ENCODE peak calls at places on chromosomes 13 and 19, in ten cellular contexts. N is right atrium auricular region, X is pancreas, F is tibial nerve, R is testis, M is HCT116, I is HL-60, B is WERI-Rb-1, L is upper lobe of right lung, U is stomach. K is an unnamed sample.

GRCh38 chr19:4909897-4910593 is 744 bp downstream of the UHRF1 start:
- DNase-seq in N (peak), X (peak), F (peak), R (peak), M (peak), I (peak), B (peak), L (peak), U (peak), K (peak)

GRCh38 chr19:30305346-30306060 is 66.7 kb upstream of the ZNF536 start:
- DNase-seq in N (no peak), X (no peak), F (no peak), R (no peak), M (no peak), I (no peak), B (peak), L (no peak), U (no peak), K (no peak)

GRCh38 chr19:5448374-5448773 is 6.8 kb upstream of the ZNRF4 start:
- DNase-seq in N (no peak), X (no peak), F (no peak), R (no peak), M (no peak), I (no peak), B (no peak), L (no peak), U (peak), K (no peak)

GRCh38 chr13:50409186-50409585 is 393.9 kb downstream of the KCNRG start:
- DNase-seq in N (no peak), X (no peak), F (no peak), R (no peak), M (no peak), I (no peak), B (no peak), L (no peak), U (no peak), K (no peak)

GRCh38 chr13:94706854-94707399 is 5.4 kb downstream of the SOX21 start:
- DNase-seq in N (no peak), X (no peak), F (no peak), R (no peak), M (no peak), I (no peak), B (no peak), L (no peak), U (no peak), K (no peak)

GRCh38 chr19:48121909-48122371 is 11.3 kb upstream of the PLA2G4C start:
- DNase-seq in N (no peak), X (no peak), F (no peak), R (no peak), M (no peak), I (no peak), B (no peak), L (no peak), U (no peak), K (no peak)

GRCh38 chr13:31204592-31204991 is 4.8 kb downstream of the B3GLCT start:
- DNase-seq in N (no peak), X (no peak), F (no peak), R (no peak), M (peak), I (no peak), B (peak), L (no peak), U (no peak), K (no peak)

GRCh38 chr13:76286178-76286577 is 600.0 kb downstream of the KCTD12 start:
- DNase-seq in N (no peak), X (no peak), F (no peak), R (peak), M (no peak), I (no peak), B (no peak), L (no peak), U (no peak), K (no peak)

GRCh38 chr19:53621885-53622710 is 9.7 kb upstream of the DPRX start:
- DNase-seq in N (no peak), X (no peak), F (no peak), R (no peak), M (no peak), I (no peak), B (no peak), L (no peak), U (no peak), K (no peak)

GRCh38 chr13:24076636-24077035 is 83.9 kb upstream of the SPATA13 start:
- DNase-seq in N (peak), X (no peak), F (no peak), R (no peak), M (no peak), I (no peak), B (no peak), L (no peak), U (no peak), K (no peak)

GRCh38 chr19:3780786-3781304 is 5.3 kb downstream of the MATK start:
- DNase-seq in N (no peak), X (no peak), F (no peak), R (no peak), M (no peak), I (no peak), B (no peak), L (no peak), U (no peak), K (no peak)

GRCh38 chr13:36282818-36283432 is 14.7 kb downstream of the CCDC169 start:
- DNase-seq in N (no peak), X (no peak), F (no peak), R (no peak), M (peak), I (no peak), B (no peak), L (no peak), U (no peak), K (no peak)

GRCh38 chr13:60509601-60510386 is 112.8 kb downstream of the TDRD3 start:
- DNase-seq in N (no peak), X (no peak), F (no peak), R (no peak), M (no peak), I (no peak), B (no peak), L (no peak), U (no peak), K (no peak)

GRCh38 chr13:27270594-27271520 is at the start of gene RASL11A:
- DNase-seq in N (peak), X (peak), F (peak), R (peak), M (peak), I (peak), B (peak), L (peak), U (peak), K (peak)
- TF ChIP-seq CTCF in N (peak), X (peak), F (peak), R (peak), M (peak), I (peak), B (peak), L (peak), U (peak), K (peak)

GRCh38 chr19:43353606-43354304 is at the start of gene CD177:
- DNase-seq in N (no peak), X (no peak), F (no peak), R (no peak), M (no peak), I (no peak), B (peak), L (no peak), U (no peak), K (no peak)
- H3K27ac ChIP-seq in N (no peak), X (no peak), F (no peak), R (no peak), M (no peak), I (no peak), B (peak), L (no peak), U (peak), K (no peak)

GRCh38 chr19:18304496-18305312 is 18.2 kb downstream of the LSM4 start:
- DNase-seq in N (peak), X (peak), F (peak), R (peak), M (no peak), I (peak), B (peak), L (peak), U (peak), K (peak)
- TF ChIP-seq CTCF in N (no peak), X (no peak), F (no peak), R (no peak), M (no peak), I (no peak), B (no peak), L (no peak), U (no peak), K (no peak)

DNA sequence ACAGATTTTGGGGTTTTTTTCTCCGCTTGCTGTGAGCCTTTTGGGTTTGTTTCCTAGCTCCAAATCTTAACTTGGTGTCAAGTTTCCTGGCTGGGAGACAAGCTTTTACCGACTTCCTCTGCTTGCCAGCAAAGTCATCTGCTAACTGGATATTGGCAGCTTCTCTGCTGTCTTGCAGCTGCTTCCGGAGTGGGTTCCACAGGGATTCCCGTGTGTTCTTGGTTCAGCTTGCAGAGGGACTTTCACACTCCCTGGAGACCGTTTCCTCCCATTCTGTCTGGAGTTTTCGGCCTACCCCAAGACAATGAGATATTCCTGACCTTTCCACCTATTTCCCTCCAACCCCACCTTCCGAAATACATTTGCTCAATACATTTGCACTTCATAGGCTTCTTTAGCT is 2.2 kb upstream of the COLGALT1 start:
- DNase-seq in N (peak), X (peak), F (peak), R (peak), M (no peak), I (peak), B (no peak), L (no peak), U (no peak), K (peak)
- H3K27ac ChIP-seq in N (peak), X (no peak), F (no peak), R (peak), M (peak), I (peak), B (no peak), L (no peak), U (peak), K (peak)

GRCh38 chr19:1226227-1226518 is 11.6 kb downstream of the CBARP start:
- DNase-seq in N (no peak), X (no peak), F (no peak), R (no peak), M (no peak), I (no peak), B (no peak), L (no peak), U (no peak), K (no peak)

GRCh38 chr19:1224047-1224825 is 13.6 kb downstream of the CBARP start:
- DNase-seq in N (no peak), X (no peak), F (no peak), R (no peak), M (no peak), I (no peak), B (no peak), L (no peak), U (no peak), K (no peak)

GRCh38 chr19:1225451-1226226 is 12.2 kb downstream of the CBARP start:
- DNase-seq in N (no peak), X (no peak), F (no peak), R (no peak), M (no peak), I (no peak), B (no peak), L (no peak), U (no peak), K (no peak)

GRCh38 chr19:1223018-1223855 is 14.6 kb downstream of the CBARP start:
- DNase-seq in N (no peak), X (no peak), F (no peak), R (peak), M (no peak), I (peak), B (peak), L (no peak), U (no peak), K (no peak)

GRCh38 chr19:1224847-1225246 is 13.0 kb downstream of the CBARP start:
- DNase-seq in N (no peak), X (no peak), F (no peak), R (no peak), M (no peak), I (no peak), B (no peak), L (no peak), U (no peak), K (no peak)
- TF ChIP-seq CTCF in N (no peak), X (no peak), F (no peak), R (no peak), M (no peak), I (no peak), B (no peak), L (no peak), U (no peak), K (no peak)

DNA sequence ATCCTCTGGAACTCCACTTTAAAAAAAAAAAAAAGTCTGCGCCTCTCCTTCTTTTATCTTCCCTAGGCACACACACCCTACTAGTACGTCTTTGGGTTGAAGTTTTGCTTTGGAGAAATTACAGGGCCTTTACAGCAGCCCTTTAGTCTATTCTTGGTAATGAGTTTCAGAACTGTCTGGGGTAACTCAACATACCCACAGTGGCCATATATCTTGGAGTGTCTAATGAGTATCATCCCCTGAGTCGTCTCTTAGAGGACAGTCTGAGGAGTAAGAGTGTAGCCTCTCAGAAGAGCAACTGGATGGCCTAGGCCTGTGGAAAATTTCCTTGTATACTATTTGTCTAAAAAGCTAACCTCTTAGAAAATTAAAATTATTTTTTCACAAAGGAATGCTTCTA is 6.1 kb upstream of the ZNF681 start:
- DNase-seq in N (no peak), X (no peak), F (no peak), R (no peak), M (no peak), I (no peak), B (no peak), L (no peak), U (no peak), K (no peak)
- H3K27ac ChIP-seq in N (no peak), X (no peak), F (no peak), R (no peak), M (no peak), I (no peak), B (no peak), L (no peak), U (no peak), K (no peak)

GRCh38 chr13:114313061-114313860 is 1.0 kb upstream of the CHAMP1 start:
- DNase-seq in N (no peak), X (no peak), F (no peak), R (peak), M (no peak), I (no peak), B (no peak), L (no peak), U (no peak), K (no peak)

GRCh38 chr13:114315074-114315785 is 927 bp downstream of the CHAMP1 start:
- DNase-seq in N (no peak), X (no peak), F (no peak), R (no peak), M (no peak), I (peak), B (no peak), L (no peak), U (no peak), K (no peak)

GRCh38 chr13:114311387-114311786 is 2.9 kb upstream of the CHAMP1 start:
- DNase-seq in N (no peak), X (no peak), F (no peak), R (no peak), M (no peak), I (no peak), B (no peak), L (no peak), U (no peak), K (no peak)

GRCh38 chr13:114311908-114312307 is 2.4 kb upstream of the CHAMP1 start:
- DNase-seq in N (no peak), X (no peak), F (no peak), R (no peak), M (no peak), I (no peak), B (no peak), L (no peak), U (no peak), K (no peak)

DNA sequence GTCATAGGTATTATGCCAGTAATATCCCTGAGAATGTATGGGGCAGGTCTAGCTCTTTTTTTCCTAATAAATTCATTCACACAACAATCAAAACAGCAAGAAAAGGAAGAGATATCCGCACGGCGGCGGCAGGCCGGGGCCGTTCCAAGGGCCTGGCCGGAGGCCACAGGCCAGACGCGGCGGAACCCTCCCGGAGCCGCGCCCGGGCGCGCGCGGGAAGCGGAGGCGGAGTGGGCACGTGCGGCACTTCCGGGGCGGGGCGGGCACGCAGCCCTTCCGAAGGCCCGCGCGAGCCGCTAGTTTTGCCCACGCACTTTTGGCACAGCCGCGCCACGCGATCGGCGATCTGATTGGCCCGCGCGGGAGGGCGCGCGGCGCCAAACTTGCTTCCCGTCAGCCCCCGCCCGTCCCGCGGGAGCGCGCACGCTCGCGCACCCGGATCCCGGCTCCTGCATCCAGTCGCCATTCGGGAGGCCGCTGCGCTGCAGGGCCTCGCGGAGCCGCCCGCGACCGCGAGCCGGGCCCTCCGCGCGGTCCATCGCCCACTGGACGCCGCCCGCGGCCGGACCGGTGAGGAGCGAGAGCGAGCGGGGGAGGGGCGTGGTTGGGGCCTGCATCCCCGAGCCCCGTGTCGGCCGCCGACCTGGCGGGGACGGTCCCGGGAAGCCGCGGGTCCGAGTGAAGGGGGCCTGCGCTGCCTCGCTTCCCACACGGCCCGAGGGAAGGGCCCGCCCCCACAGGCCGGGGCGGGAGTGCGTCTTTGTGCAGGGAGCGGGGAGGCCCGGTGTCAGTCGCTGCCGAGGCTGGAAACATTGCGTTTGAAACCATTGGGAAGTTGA is at the start of gene CHAMP1:
- DNase-seq in N (peak), X (peak), F (peak), R (peak), M (peak), I (peak), B (peak), L (peak), U (peak), K (peak)
- TF ChIP-seq CTCF in N (peak), X (no peak), F (no peak), R (peak), M (no peak), I (no peak), B (peak), L (no peak), U (no peak), K (peak)

GRCh38 chr13:39408512-39408911 is 194.5 kb downstream of the LHFPL6 start:
- DNase-seq in N (no peak), X (no peak), F (no peak), R (no peak), M (no peak), I (no peak), B (no peak), L (no peak), U (no peak), K (no peak)

GRCh38 chr13:39414339-39414738 is 188.7 kb downstream of the LHFPL6 start:
- DNase-seq in N (no peak), X (no peak), F (no peak), R (no peak), M (no peak), I (no peak), B (no peak), L (no peak), U (no peak), K (no peak)

GRCh38 chr13:39410089-39410901 is 192.7 kb downstream of the LHFPL6 start:
- DNase-seq in N (no peak), X (no peak), F (no peak), R (no peak), M (no peak), I (peak), B (no peak), L (no peak), U (no peak), K (no peak)

GRCh38 chr13:39415003-39415402 is 188.0 kb downstream of the LHFPL6 start:
- DNase-seq in N (peak), X (no peak), F (no peak), R (peak), M (no peak), I (no peak), B (no peak), L (no peak), U (no peak), K (peak)

DNA sequence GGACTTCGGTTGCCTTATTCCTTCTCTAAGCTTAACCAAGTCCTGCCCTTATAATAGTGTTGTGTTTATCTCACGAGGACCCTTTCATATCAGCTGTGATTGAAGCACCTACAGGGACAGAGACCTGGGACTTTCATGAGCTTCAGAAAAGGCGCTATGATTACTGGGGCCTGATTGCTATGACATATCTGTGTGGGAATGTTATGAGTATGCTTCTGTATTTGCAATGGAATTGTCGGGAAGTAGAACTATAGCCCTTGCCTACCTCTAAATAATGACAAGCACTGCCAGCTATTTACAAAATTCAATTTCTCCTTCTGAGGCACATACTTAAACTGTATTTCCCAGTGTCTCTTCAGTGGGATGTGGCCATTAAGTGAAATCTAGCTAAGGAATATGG is 191.5 kb downstream of the LHFPL6 start:
- DNase-seq in N (no peak), X (no peak), F (no peak), R (no peak), M (no peak), I (no peak), B (no peak), L (no peak), U (no peak), K (no peak)
- H3K27ac ChIP-seq in N (peak), X (no peak), F (no peak), R (no peak), M (no peak), I (no peak), B (no peak), L (no peak), U (no peak), K (peak)

GRCh38 chr19:50496189-50497029 is 14.6 kb downstream of the JOSD2 start:
- DNase-seq in N (no peak), X (peak), F (no peak), R (peak), M (no peak), I (no peak), B (peak), L (peak), U (no peak), K (peak)
- TF ChIP-seq CTCF in N (peak), X (no peak), F (no peak), R (no peak), M (no peak), I (no peak), B (no peak), L (no peak), U (no peak), K (no peak)

K was measured in heart right ventricle.